ENCODE peak calls at places on chromosomes 11 and 22, in five cellular contexts. A is K562, X is Caco-2, Q is CD14-positive monocyte, Y is GM23338. I is an unnamed sample.

GRCh38 chr22:37708580-37709444 is 12.0 kb downstream of the TRIOBP start:
- DNase-seq in A (no peak), Q (peak), X (no peak), Y (no peak), I (no peak)

GRCh38 chr11:75603791-75604736 is 42.0 kb downstream of the SERPINH1 start:
- DNase-seq in Y (no peak), Q (no peak), X (no peak), A (no peak), I (peak)

GRCh38 chr11:72637926-72638325 is 36.3 kb downstream of the PDE2A start:
- DNase-seq in Q (no peak), X (no peak), A (no peak), Y (no peak), I (no peak)

GRCh38 chr11:19953342-19953741 is 206.9 kb downstream of the DBX1 start:
- DNase-seq in Q (no peak), Y (peak), A (no peak), X (no peak), I (peak)

GRCh38 chr11:126604461-126604860 is 249.0 kb downstream of the ST3GAL4 start:
- DNase-seq in A (no peak), Q (no peak), Y (no peak), X (no peak), I (no peak)

GRCh38 chr22:19503869-19504268 is 20.3 kb downstream of the CLDN5 start:
- DNase-seq in Q (no peak), Y (peak), X (no peak), A (no peak), I (no peak)

GRCh38 chr11:69444381-69445130 is 36.9 kb upstream of the LINC01488 start:
- DNase-seq in Q (peak), A (peak), Y (peak), X (peak), I (peak)

GRCh38 chr11:93908689-93909088 is 58.3 kb upstream of the VSTM5 start:
- DNase-seq in X (no peak), A (no peak), Q (no peak), Y (peak), I (peak)

DNA sequence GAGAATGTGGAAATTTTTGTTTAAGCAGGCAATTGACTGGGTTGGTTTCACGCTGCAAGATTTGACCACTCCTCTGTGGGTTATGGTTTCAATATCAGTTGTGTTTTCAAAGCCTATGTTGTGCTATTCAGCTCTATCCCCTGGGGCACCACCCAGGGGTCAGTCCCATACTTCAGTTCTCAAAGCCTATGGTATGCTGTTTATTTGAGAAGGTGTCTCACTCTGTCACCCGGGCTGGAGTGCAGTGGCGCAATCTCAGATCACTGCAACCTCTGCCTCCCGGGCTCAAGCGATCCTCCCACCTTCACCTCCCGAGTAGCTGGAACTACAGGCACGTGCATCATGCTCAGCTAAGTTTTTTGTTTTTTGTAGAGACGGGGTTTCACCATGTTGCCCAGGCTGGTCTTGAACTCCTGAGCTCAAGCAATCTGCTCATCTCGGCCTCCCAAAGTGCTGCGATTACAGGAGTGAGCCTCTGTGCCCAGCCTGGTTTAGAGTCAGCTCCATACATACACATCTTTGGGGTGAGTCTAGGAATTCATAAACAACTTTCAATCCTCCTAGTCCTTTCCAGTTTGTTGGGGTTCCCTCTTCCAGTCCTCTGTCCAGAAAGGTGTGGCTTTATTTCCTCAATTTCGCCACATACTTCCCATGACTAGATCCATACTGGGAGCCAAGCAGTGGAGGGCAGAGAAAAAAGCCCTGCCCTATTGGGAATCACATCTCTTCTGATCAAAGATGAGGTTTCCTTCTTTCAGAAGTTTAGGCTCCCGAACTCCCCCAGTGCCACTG is 35.0 kb upstream of the MAPK1 start:
- DNase-seq in A (peak), Y (no peak), X (peak), Q (no peak), I (no peak)
- TF ChIP-seq CTCF in A (no peak), Y (no peak), X (no peak), Q (no peak), I (no peak)

GRCh38 chr11:8384199-8384821 is 120.6 kb upstream of the LMO1 start:
- DNase-seq in Y (peak), X (no peak), Q (no peak), A (peak), I (peak)
- TF ChIP-seq CTCF in Y (peak), X (no peak), Q (no peak), A (peak), I (no peak)

GRCh38 chr11:11075515-11076171 is 217.8 kb upstream of the ZBED5 start:
- DNase-seq in X (no peak), Y (peak), A (peak), Q (no peak), I (no peak)
- TF ChIP-seq CTCF in X (peak), Y (peak), A (no peak), Q (no peak), I (no peak)

GRCh38 chr11:119065369-119065768 is 2.2 kb upstream of the VPS11 start:
- DNase-seq in X (peak), Y (peak), A (peak), Q (no peak), I (peak)
- TF ChIP-seq CTCF in X (peak), Y (peak), A (peak), Q (peak), I (peak)

GRCh38 chr11:78907636-78908035 is 333.0 kb upstream of the NARS2 start:
- DNase-seq in Q (no peak), X (no peak), Y (no peak), A (no peak), I (peak)

GRCh38 chr11:78910322-78910721 is 335.7 kb upstream of the NARS2 start:
- DNase-seq in X (no peak), Q (no peak), Y (no peak), A (no peak), I (no peak)

GRCh38 chr11:78905756-78906155 is 331.1 kb upstream of the NARS2 start:
- DNase-seq in X (no peak), Q (no peak), A (no peak), Y (no peak), I (no peak)

GRCh38 chr11:78912778-78913177 is 338.1 kb upstream of the NARS2 start:
- DNase-seq in Q (no peak), A (no peak), X (no peak), Y (no peak), I (no peak)

GRCh38 chr11:78909386-78909785 is 334.7 kb upstream of the NARS2 start:
- DNase-seq in Q (no peak), Y (no peak), A (no peak), X (no peak), I (no peak)
- TF ChIP-seq CTCF in Q (no peak), Y (no peak), A (no peak), X (no peak), I (no peak)

DNA sequence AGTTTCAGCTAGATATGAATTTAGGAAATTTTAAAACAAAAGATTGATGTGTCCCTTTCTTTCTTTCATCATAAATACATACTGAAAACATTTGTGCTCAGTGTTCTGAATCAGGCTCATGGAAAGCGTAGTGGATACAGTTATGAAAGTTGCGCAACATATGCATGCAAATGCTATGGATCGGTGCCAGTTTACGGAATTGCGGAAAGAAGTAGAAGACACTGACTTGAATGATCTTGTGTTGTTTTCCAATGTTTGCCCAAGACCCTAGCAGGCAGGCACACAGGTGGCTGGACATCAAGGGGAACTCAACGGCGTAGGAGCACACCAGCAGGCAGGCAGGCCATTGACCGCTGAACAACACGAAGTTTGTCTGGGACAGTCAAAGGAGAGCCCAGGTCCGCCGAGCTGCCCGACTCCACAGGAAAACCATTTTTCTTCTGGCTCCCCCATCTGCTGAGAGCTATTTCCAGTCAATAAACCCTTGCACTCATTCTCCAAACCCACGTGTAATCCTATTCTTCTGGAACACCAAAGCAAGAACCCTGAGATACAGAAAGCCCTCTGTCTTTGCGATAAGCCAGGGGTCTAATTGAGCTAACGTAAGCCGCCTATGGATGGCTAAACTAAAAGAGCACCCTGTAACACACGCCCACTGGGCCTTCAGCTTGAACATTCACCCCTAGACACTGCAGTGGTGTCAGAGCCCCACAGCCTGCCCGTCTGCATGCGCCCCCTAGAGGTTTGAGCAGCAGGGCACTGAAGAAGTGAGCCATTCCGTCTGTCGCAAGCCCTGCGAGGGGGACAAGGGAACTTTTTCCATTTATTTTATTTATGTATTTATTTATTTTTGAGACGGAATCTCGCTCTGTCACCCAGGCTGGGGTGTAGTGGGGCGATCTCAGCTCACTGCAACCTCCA is 7.4 kb upstream of the BIRC3 start:
- DNase-seq in Q (no peak), A (no peak), Y (peak), X (no peak), I (peak)
- TF ChIP-seq CTCF in Q (peak), A (peak), Y (peak), X (peak), I (peak)

I was measured in MCF 10A.